ENCODE peak calls at places on chromosomes 2 and 18, in eight cellular contexts. J is mesendoderm, D is uterus, E is gastrocnemius medialis, M is colonic mucosa, X is left ventricle myocardium inferior, W is neural progenitor cell, N is heart left ventricle. Y is an unnamed sample.

GRCh38 chr2:42010743-42011298 is 37.0 kb upstream of the PKDCC start:
- DNase-seq in E (no peak), N (no peak), X (no peak), D (no peak), M (no peak), J (no peak), W (no peak), Y (no peak)

GRCh38 chr2:137838255-137839092 is 125.8 kb upstream of the HNMT start:
- DNase-seq in W (peak), M (no peak), N (no peak), D (no peak), E (no peak), J (peak), X (no peak), Y (no peak)

GRCh38 chr18:70659026-70659726 is 370.3 kb downstream of the SOCS6 start:
- DNase-seq in J (no peak), W (no peak), N (no peak), E (no peak), M (no peak), X (no peak), D (no peak), Y (peak)

GRCh38 chr2:230708204-230708603 is 4.4 kb upstream of the CAB39 start:
- DNase-seq in N (no peak), W (no peak), X (no peak), E (no peak), J (no peak), M (peak), D (no peak), Y (no peak)

GRCh38 chr2:96962567-96963203 is 23.7 kb downstream of the FAM178B start:
- DNase-seq in D (no peak), X (no peak), M (no peak), W (no peak), E (no peak), J (no peak), N (no peak), Y (peak)

GRCh38 chr2:59206361-59206760 is 965.2 kb upstream of the FANCL start:
- DNase-seq in D (no peak), N (no peak), E (no peak), W (no peak), M (no peak), X (no peak), J (no peak), Y (no peak)

GRCh38 chr2:51620830-51621229 is 588.9 kb upstream of the NRXN1 start:
- DNase-seq in D (no peak), J (peak), E (no peak), N (no peak), X (no peak), M (no peak), W (no peak), Y (no peak)

GRCh38 chr2:226483745-226484619 is 315.6 kb downstream of the IRS1 start:
- DNase-seq in E (no peak), X (no peak), J (peak), M (no peak), N (no peak), D (no peak), W (peak), Y (no peak)

GRCh38 chr18:8116346-8117007 is 492.8 kb upstream of the RAB12 start:
- DNase-seq in E (no peak), D (no peak), M (no peak), W (no peak), X (no peak), N (no peak), J (peak), Y (no peak)

GRCh38 chr2:182715121-182715895 is 749 bp upstream of the DNAJC10 start:
- DNase-seq in N (no peak), W (no peak), X (no peak), M (no peak), D (no peak), E (no peak), J (no peak), Y (no peak)

GRCh38 chr2:32622570-32623310 is 5.1 kb upstream of the TTC27 start:
- DNase-seq in W (no peak), X (no peak), D (no peak), N (no peak), J (no peak), M (no peak), E (peak), Y (no peak)

GRCh38 chr2:236400046-236400574 is 135.9 kb upstream of the ASB18 start:
- DNase-seq in M (no peak), W (no peak), X (no peak), N (no peak), E (no peak), D (no peak), J (no peak), Y (no peak)

GRCh38 chr2:60119778-60120177 is 433.7 kb downstream of the BCL11A start:
- DNase-seq in J (peak), N (no peak), W (no peak), M (no peak), D (no peak), X (no peak), E (no peak), Y (no peak)

GRCh38 chr2:236551843-236552542 is 17.6 kb upstream of the ACKR3 start:
- DNase-seq in E (no peak), J (no peak), X (no peak), N (no peak), W (no peak), M (no peak), D (no peak), Y (no peak)

GRCh38 chr18:9522952-9523351 is 47.6 kb downstream of the RALBP1 start:
- DNase-seq in D (no peak), M (no peak), W (no peak), E (no peak), N (no peak), J (no peak), X (no peak), Y (no peak)

GRCh38 chr18:68121826-68122225 is 593.1 kb downstream of the TMX3 start:
- DNase-seq in X (no peak), N (no peak), W (no peak), D (no peak), E (no peak), M (no peak), J (no peak), Y (no peak)

GRCh38 chr2:20916604-20917286 is 93.8 kb upstream of the LDAH start:
- DNase-seq in E (no peak), J (peak), X (no peak), D (no peak), M (no peak), N (no peak), W (no peak), Y (no peak)

GRCh38 chr18:63069496-63069895 is 250.1 kb downstream of the BCL2 start:
- DNase-seq in D (no peak), X (no peak), N (no peak), J (no peak), W (no peak), E (no peak), M (no peak), Y (no peak)

GRCh38 chr18:63070750-63071502 is 248.6 kb downstream of the BCL2 start:
- DNase-seq in W (no peak), E (no peak), J (no peak), X (no peak), D (no peak), M (peak), N (no peak), Y (no peak)

GRCh38 chr18:63074987-63075404 is 244.6 kb downstream of the BCL2 start:
- DNase-seq in D (peak), X (peak), E (peak), N (peak), W (peak), J (peak), M (peak), Y (peak)

GRCh38 chr18:63071566-63072175 is 247.9 kb downstream of the BCL2 start:
- DNase-seq in W (no peak), M (no peak), D (no peak), E (no peak), N (no peak), X (no peak), J (no peak), Y (no peak)

GRCh38 chr18:63073481-63073880 is 246.1 kb downstream of the BCL2 start:
- DNase-seq in E (no peak), M (no peak), W (no peak), J (no peak), X (no peak), D (no peak), N (no peak), Y (no peak)
- H3K27ac ChIP-seq in E (no peak), M (no peak), W (no peak), J (no peak), X (no peak), D (no peak), N (no peak), Y (no peak)

GRCh38 chr2:40592223-40592622 is 140.3 kb upstream of the SLC8A1 start:
- DNase-seq in W (peak), M (no peak), J (peak), D (no peak), N (no peak), E (no peak), X (no peak), Y (no peak)
- H3K27ac ChIP-seq in W (no peak), M (no peak), J (no peak), D (no peak), N (peak), E (no peak), X (peak), Y (no peak)

DNA sequence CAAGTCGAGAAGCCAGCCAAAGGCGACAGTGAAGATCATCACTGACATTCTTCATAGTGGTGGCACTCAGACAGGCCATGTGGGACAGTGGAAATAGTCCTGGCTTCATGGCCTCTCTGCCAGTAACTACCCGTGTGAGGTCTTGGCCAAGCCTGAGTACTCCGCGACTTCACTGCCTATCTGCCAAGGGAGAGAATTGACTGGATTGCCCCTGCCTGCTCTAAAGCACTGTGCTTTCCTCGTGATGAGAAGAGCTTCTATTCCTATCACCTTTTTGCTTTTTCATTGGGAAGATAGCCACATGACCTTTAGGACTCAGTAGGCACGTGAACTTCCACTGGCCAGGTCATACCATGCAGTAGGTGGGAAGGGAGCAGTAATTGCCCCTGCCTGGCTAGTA is 239.3 kb downstream of the HAUS1 start:
- DNase-seq in N (no peak), W (no peak), J (no peak), E (no peak), M (no peak), D (no peak), X (no peak), Y (no peak)
- H3K27ac ChIP-seq in N (peak), W (no peak), J (no peak), E (no peak), M (no peak), D (no peak), X (peak), Y (no peak)

DNA sequence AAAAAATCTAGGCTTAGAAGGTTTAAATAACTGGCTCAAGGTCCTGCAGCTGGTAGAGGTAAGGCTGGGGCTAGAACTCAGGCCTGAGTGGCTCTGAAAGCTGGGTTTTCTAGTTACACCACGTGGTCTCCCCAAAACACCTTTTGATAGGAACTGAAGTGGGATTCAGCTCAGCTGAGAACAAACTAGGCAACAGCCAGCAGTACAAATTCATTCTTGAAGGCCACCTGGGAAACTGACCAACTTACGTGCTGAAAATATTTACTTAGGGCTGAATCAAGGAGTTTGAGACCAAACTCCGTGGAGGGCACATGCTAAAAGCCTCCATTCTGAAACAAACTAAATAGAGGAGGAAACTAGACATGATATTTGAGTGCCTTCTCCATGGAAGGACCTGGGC is 67.2 kb downstream of the AOX1 start:
- DNase-seq in N (no peak), D (no peak), J (no peak), X (no peak), E (no peak), W (no peak), M (no peak), Y (no peak)
- H3K27ac ChIP-seq in N (no peak), D (no peak), J (no peak), X (no peak), E (no peak), W (no peak), M (no peak), Y (no peak)

GRCh38 chr2:134367216-134367615 is 113.3 kb downstream of the MGAT5 start:
- DNase-seq in N (no peak), D (no peak), W (no peak), E (no peak), J (no peak), X (no peak), M (no peak), Y (no peak)
- H3K27ac ChIP-seq in N (peak), D (no peak), W (no peak), E (peak), J (no peak), X (peak), M (no peak), Y (no peak)

GRCh38 chr2:85875613-85876012 is 13.2 kb downstream of the ST3GAL5 start:
- DNase-seq in J (no peak), W (no peak), D (no peak), E (no peak), M (no peak), N (no peak), X (no peak), Y (no peak)
- H3K27ac ChIP-seq in J (no peak), W (no peak), D (no peak), E (no peak), M (no peak), N (no peak), X (peak), Y (no peak)

DNA sequence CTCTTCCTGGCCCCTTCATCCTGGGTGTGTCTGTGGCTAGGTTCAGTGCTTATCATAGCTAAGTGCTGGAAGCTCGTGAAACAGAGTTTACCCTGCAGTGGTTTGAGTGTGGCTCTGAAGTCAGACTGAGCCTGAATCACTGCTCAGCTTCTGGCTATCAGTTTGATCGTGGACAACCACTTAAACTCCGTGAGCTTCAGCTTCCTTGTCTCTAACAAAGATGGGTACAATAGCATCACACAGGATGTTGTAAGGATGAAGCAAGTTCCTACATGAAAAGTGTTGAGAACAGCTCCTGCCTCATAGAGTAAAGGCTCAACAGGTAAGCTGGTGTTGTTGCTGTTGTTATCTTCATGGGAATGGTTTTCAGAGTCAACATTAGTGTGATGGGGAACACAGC is 210.3 kb downstream of the CLIP4 start:
- DNase-seq in D (no peak), W (no peak), J (no peak), M (no peak), N (no peak), X (no peak), E (no peak), Y (no peak)
- H3K27ac ChIP-seq in D (no peak), W (no peak), J (no peak), M (no peak), N (no peak), X (no peak), E (no peak), Y (no peak)

Y was measured in CD8-positive, alpha-beta memory T cell.